ENCODE peak calls at places on chromosomes 1 and 21, in ten cellular contexts. X is GM04504; C is heart right ventricle; G is head of caudate nucleus; R is left cardiac atrium; A is activated gamma-delta T cell treated with Interleukin-2 at 50 U/mL for 16 hours; V is activated CD4-positive, alpha-beta T cell treated with anti-CD3 and anti-CD28 coated beads, Interleukin-2, amount 50 U/mL, for 1 hour; W is kidney epithelial cell; B is HCT116; P is NCI-H510A treated with DMSO at 0.1 percent for 48 hours. I is an unnamed sample.
A peak's percentile ranks its signal among the peaks of the same experiment; 100 is the strongest.

GRCh38 chr1:234871710-234872262 is 256.9 kb downstream of the TOMM20 start:
- DNase-seq in X (no peak), C (no peak), R (no peak), A (no peak), P (no peak), W (no peak), B (no peak), V (no peak), G (no peak), I (peak; percentile 34)

GRCh38 chr1:237181731-237182317 is 139.8 kb downstream of the RYR2 start:
- DNase-seq in C (no peak), V (no peak), A (no peak), P (no peak), W (no peak), R (no peak), X (no peak), B (no peak), G (no peak), I (no peak)

GRCh38 chr1:81811757-81812371 is 11.1 kb downstream of the ADGRL2 start:
- DNase-seq in A (no peak), W (no peak), G (no peak), B (peak; percentile 1), X (no peak), C (no peak), V (no peak), R (no peak), P (no peak), I (no peak)

GRCh38 chr21:40120944-40121575 is 253.8 kb downstream of the PCP4 start:
- DNase-seq in W (no peak), R (no peak), C (no peak), P (peak; percentile 52), V (no peak), A (no peak), G (no peak), X (no peak), B (no peak), I (peak; percentile 1)

GRCh38 chr1:3702990-3703728 is 49.1 kb upstream of the CCDC27 start:
- DNase-seq in X (peak; percentile 17), G (no peak), P (no peak), V (no peak), C (no peak), A (no peak), B (no peak), R (no peak), W (no peak), I (peak; percentile 10)

GRCh38 chr1:172180886-172181285 is 239.6 kb upstream of the C1orf105 start:
- DNase-seq in B (no peak), V (peak; percentile 31), W (no peak), P (no peak), G (peak; percentile 8), A (peak; percentile 21), C (peak; percentile 55), X (no peak), R (peak; percentile 40), I (peak; percentile 70)

GRCh38 chr1:205667909-205668643 is 12.2 kb downstream of the SLC45A3 start:
- DNase-seq in V (no peak), W (no peak), B (no peak), P (no peak), C (no peak), X (no peak), G (no peak), R (no peak), A (no peak), I (no peak)

GRCh38 chr1:101026394-101026788 is 807 bp upstream of the DPH5 start:
- DNase-seq in B (no peak), X (no peak), W (no peak), G (no peak), V (no peak), R (no peak), P (no peak), C (no peak), A (no peak), I (no peak)

GRCh38 chr1:227390525-227390924 is 72.2 kb upstream of the CDC42BPA start:
- DNase-seq in P (no peak), W (no peak), X (no peak), G (no peak), B (no peak), C (no peak), V (no peak), R (no peak), A (no peak), I (no peak)

GRCh38 chr1:233665575-233666270 is 51.8 kb downstream of the KCNK1 start:
- DNase-seq in X (no peak), A (no peak), C (no peak), B (no peak), R (peak; percentile 43), P (no peak), V (no peak), W (no peak), G (no peak), I (no peak)